ENCODE peak calls at places on chromosomes 7 and 10, in ten cellular contexts. One of them, this sample, is unnamed.

GRCh38 chr10:70540089-70540788 is 61.7 kb downstream of the PALD1 start:
- DNase-seq in fibroblast of lung: no peak
- DNase-seq in PC-3: peak
- DNase-seq in kidney: no peak
- DNase-seq in mammary epithelial cell: no peak
- DNase-seq in IMR-90: no peak
- DNase-seq in colonic mucosa: no peak
- DNase-seq in GM23248: peak
- DNase-seq in SK-N-MC: no peak
- DNase-seq in endothelial cell of umbilical vein: peak
- DNase-seq in this sample: no peak

GRCh38 chr7:154853727-154854095 is 149.2 kb downstream of the PAXIP1 start:
- DNase-seq in fibroblast of lung: no peak
- DNase-seq in PC-3: no peak
- DNase-seq in kidney: no peak
- DNase-seq in mammary epithelial cell: no peak
- DNase-seq in IMR-90: no peak
- DNase-seq in colonic mucosa: no peak
- DNase-seq in GM23248: peak
- DNase-seq in SK-N-MC: no peak
- DNase-seq in endothelial cell of umbilical vein: no peak
- DNase-seq in this sample: no peak

GRCh38 chr10:53458007-53458406 is 685.4 kb upstream of the MBL2 start:
- DNase-seq in fibroblast of lung: no peak
- DNase-seq in PC-3: no peak
- DNase-seq in kidney: no peak
- DNase-seq in mammary epithelial cell: no peak
- DNase-seq in IMR-90: no peak
- DNase-seq in colonic mucosa: no peak
- DNase-seq in GM23248: no peak
- DNase-seq in SK-N-MC: no peak
- DNase-seq in endothelial cell of umbilical vein: no peak
- DNase-seq in this sample: no peak

GRCh38 chr7:77238703-77239136 is 39.1 kb upstream of the FGL2 start:
- DNase-seq in fibroblast of lung: no peak
- DNase-seq in PC-3: no peak
- DNase-seq in kidney: no peak
- DNase-seq in mammary epithelial cell: no peak
- DNase-seq in IMR-90: no peak
- DNase-seq in colonic mucosa: no peak
- DNase-seq in GM23248: peak
- DNase-seq in SK-N-MC: no peak
- DNase-seq in endothelial cell of umbilical vein: no peak
- DNase-seq in this sample: no peak

GRCh38 chr7:79272066-79272669 is 181.3 kb downstream of the MAGI2 start:
- DNase-seq in fibroblast of lung: peak
- DNase-seq in PC-3: peak
- DNase-seq in kidney: no peak
- DNase-seq in mammary epithelial cell: no peak
- DNase-seq in IMR-90: peak
- DNase-seq in colonic mucosa: no peak
- DNase-seq in GM23248: peak
- DNase-seq in SK-N-MC: peak
- DNase-seq in endothelial cell of umbilical vein: peak
- DNase-seq in this sample: no peak

GRCh38 chr10:17409170-17409733 is 45.1 kb downstream of the ST8SIA6 start:
- DNase-seq in fibroblast of lung: peak
- DNase-seq in PC-3: peak
- DNase-seq in kidney: no peak
- DNase-seq in mammary epithelial cell: no peak
- DNase-seq in IMR-90: peak
- DNase-seq in colonic mucosa: no peak
- DNase-seq in GM23248: peak
- DNase-seq in SK-N-MC: no peak
- DNase-seq in endothelial cell of umbilical vein: peak
- DNase-seq in this sample: no peak

GRCh38 chr7:121795736-121796135 is 77.2 kb upstream of the PTPRZ1 start:
- DNase-seq in fibroblast of lung: no peak
- DNase-seq in PC-3: no peak
- DNase-seq in kidney: no peak
- DNase-seq in mammary epithelial cell: peak
- DNase-seq in IMR-90: no peak
- DNase-seq in colonic mucosa: no peak
- DNase-seq in GM23248: no peak
- DNase-seq in SK-N-MC: no peak
- DNase-seq in endothelial cell of umbilical vein: no peak
- DNase-seq in this sample: no peak

GRCh38 chr10:86267286-86268195 is 99.1 kb downstream of the GRID1 start:
- DNase-seq in fibroblast of lung: no peak
- DNase-seq in PC-3: no peak
- DNase-seq in kidney: no peak
- DNase-seq in mammary epithelial cell: no peak
- DNase-seq in IMR-90: no peak
- DNase-seq in colonic mucosa: no peak
- DNase-seq in GM23248: no peak
- DNase-seq in SK-N-MC: no peak
- DNase-seq in endothelial cell of umbilical vein: no peak
- DNase-seq in this sample: no peak

GRCh38 chr10:69629897-69630650 is at the start of gene FAM241B:
- DNase-seq in fibroblast of lung: peak
- DNase-seq in PC-3: peak
- DNase-seq in kidney: peak
- DNase-seq in mammary epithelial cell: peak
- DNase-seq in IMR-90: peak
- DNase-seq in colonic mucosa: peak
- DNase-seq in GM23248: peak
- DNase-seq in SK-N-MC: no peak
- DNase-seq in endothelial cell of umbilical vein: no peak
- DNase-seq in this sample: no peak

GRCh38 chr7:39624202-39624807 is 933 bp downstream of the RALA start:
- DNase-seq in fibroblast of lung: peak
- DNase-seq in PC-3: peak
- DNase-seq in kidney: no peak
- DNase-seq in mammary epithelial cell: peak
- DNase-seq in IMR-90: no peak
- DNase-seq in colonic mucosa: peak
- DNase-seq in GM23248: peak
- DNase-seq in SK-N-MC: no peak
- DNase-seq in endothelial cell of umbilical vein: peak
- DNase-seq in this sample: no peak

GRCh38 chr7:129436335-129436923 is 2.2 kb downstream of the STRIP2 start:
- DNase-seq in fibroblast of lung: no peak
- DNase-seq in PC-3: peak
- DNase-seq in kidney: no peak
- DNase-seq in mammary epithelial cell: no peak
- DNase-seq in IMR-90: no peak
- DNase-seq in colonic mucosa: no peak
- DNase-seq in GM23248: no peak
- DNase-seq in SK-N-MC: no peak
- DNase-seq in endothelial cell of umbilical vein: no peak
- DNase-seq in this sample: no peak

GRCh38 chr7:103394566-103394965 is 47.1 kb downstream of the PSMC2 start:
- DNase-seq in fibroblast of lung: no peak
- DNase-seq in PC-3: peak
- DNase-seq in kidney: no peak
- DNase-seq in mammary epithelial cell: no peak
- DNase-seq in IMR-90: no peak
- DNase-seq in colonic mucosa: no peak
- DNase-seq in GM23248: no peak
- DNase-seq in SK-N-MC: no peak
- DNase-seq in endothelial cell of umbilical vein: no peak
- DNase-seq in this sample: no peak

GRCh38 chr7:13841284-13841683 is 148.2 kb downstream of the ETV1 start:
- DNase-seq in fibroblast of lung: no peak
- DNase-seq in PC-3: no peak
- DNase-seq in kidney: no peak
- DNase-seq in mammary epithelial cell: no peak
- DNase-seq in IMR-90: no peak
- DNase-seq in colonic mucosa: no peak
- DNase-seq in GM23248: no peak
- DNase-seq in SK-N-MC: no peak
- DNase-seq in endothelial cell of umbilical vein: no peak
- DNase-seq in this sample: no peak

GRCh38 chr7:98754041-98754479 is 115.8 kb downstream of the TMEM130 start:
- DNase-seq in fibroblast of lung: no peak
- DNase-seq in PC-3: peak
- DNase-seq in kidney: no peak
- DNase-seq in mammary epithelial cell: no peak
- DNase-seq in IMR-90: no peak
- DNase-seq in colonic mucosa: no peak
- DNase-seq in GM23248: no peak
- DNase-seq in SK-N-MC: peak
- DNase-seq in endothelial cell of umbilical vein: no peak
- DNase-seq in this sample: no peak

GRCh38 chr10:119306514-119306951 is 99.2 kb downstream of the GRK5 start:
- DNase-seq in fibroblast of lung: no peak
- DNase-seq in PC-3: peak
- DNase-seq in kidney: no peak
- DNase-seq in mammary epithelial cell: no peak
- DNase-seq in IMR-90: no peak
- DNase-seq in colonic mucosa: no peak
- DNase-seq in GM23248: peak
- DNase-seq in SK-N-MC: no peak
- DNase-seq in endothelial cell of umbilical vein: peak
- DNase-seq in this sample: peak

GRCh38 chr10:34538291-34538829 is 276.7 kb downstream of the PARD3 start:
- DNase-seq in fibroblast of lung: no peak
- DNase-seq in PC-3: no peak
- DNase-seq in kidney: no peak
- DNase-seq in mammary epithelial cell: peak
- DNase-seq in IMR-90: no peak
- DNase-seq in colonic mucosa: no peak
- DNase-seq in GM23248: peak
- DNase-seq in SK-N-MC: no peak
- DNase-seq in endothelial cell of umbilical vein: no peak
- DNase-seq in this sample: peak
- H3K9ac ChIP-seq in fibroblast of lung: no peak
- H3K9ac ChIP-seq in PC-3: no peak
- H3K9ac ChIP-seq in kidney: no peak
- H3K9ac ChIP-seq in mammary epithelial cell: no peak
- H3K9ac ChIP-seq in IMR-90: no peak
- H3K9ac ChIP-seq in colonic mucosa: no peak
- H3K9ac ChIP-seq in GM23248: peak
- H3K9ac ChIP-seq in SK-N-MC: no peak
- H3K9ac ChIP-seq in endothelial cell of umbilical vein: no peak
- H3K9ac ChIP-seq in this sample: no peak

DNA sequence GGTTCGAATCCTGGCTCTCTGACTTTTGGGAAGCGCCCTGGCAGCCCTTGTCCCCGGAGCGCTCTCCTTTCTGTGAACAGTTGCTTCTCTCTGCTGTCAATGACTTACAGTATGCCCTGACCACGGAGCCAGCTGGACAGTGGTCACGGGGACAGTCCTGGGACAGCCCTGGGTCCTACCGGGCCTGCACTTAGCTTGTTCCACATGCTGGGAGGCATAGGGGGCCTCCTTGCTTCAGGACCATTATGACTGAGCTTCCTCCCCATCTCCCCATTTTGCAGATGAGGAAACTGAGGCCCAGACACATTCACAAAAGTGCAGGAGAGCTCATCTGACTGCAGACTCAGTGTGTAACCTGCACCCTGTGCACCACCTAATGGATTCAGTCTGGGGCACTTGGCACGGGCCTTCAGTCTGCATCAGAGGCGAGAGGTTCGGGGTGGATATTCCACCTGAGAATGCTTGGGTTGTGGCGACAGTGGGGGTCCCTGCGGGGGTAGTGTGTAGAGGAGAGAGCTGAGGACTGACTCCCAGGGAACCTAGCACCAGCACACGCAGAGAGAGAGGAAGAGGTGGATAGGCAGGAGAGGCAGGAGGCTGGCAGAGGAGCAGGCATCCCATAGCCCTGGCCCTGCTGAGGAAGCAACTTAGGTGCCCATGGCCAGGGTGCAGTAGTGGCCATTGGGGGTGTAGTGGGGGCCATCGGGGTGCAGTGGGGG is 1.6 kb downstream of the DOCK1 start:
- DNase-seq in fibroblast of lung: no peak
- DNase-seq in PC-3: no peak
- DNase-seq in kidney: no peak
- DNase-seq in mammary epithelial cell: no peak
- DNase-seq in IMR-90: no peak
- DNase-seq in colonic mucosa: no peak
- DNase-seq in GM23248: no peak
- DNase-seq in SK-N-MC: no peak
- DNase-seq in endothelial cell of umbilical vein: no peak
- DNase-seq in this sample: no peak
- H3K9ac ChIP-seq in fibroblast of lung: peak
- H3K9ac ChIP-seq in PC-3: peak
- H3K9ac ChIP-seq in kidney: no peak
- H3K9ac ChIP-seq in mammary epithelial cell: peak
- H3K9ac ChIP-seq in IMR-90: peak
- H3K9ac ChIP-seq in colonic mucosa: no peak
- H3K9ac ChIP-seq in GM23248: peak
- H3K9ac ChIP-seq in SK-N-MC: no peak
- H3K9ac ChIP-seq in endothelial cell of umbilical vein: peak
- H3K9ac ChIP-seq in this sample: no peak

DNA sequence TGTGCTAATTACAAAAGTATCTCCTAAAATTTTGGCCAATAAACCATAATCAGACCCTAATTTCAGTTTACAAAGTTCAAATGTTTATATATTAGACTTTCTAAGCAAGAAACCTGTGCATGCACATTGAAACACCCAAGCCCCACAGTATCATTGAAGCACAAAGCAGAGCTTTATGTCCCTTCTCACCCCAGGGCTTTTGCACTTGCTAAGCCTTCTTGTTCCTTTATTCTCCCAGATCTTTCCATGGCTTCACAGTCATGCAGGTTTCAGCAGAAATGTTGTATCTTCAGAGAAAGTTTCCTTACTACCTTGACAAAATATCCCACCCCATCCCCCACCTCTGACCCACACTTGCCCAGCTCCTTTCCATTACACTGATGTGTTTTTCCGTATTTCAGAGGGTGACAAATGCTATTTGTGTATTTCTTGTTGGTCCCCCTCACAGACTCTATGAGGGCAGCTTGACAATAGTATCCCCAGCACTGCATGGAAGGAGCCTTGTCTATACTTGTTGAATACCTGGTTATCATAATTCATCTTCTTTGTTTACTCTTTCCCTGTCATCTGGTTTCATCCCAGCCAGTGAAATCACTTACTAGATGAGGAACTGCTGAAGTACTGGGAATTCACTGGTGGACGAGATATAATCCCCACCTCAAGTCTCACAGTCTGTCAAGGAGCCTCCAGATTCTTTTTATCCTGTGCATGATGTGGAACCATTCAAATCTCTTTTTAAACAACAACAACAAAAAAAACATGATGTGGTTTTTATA is 24.0 kb upstream of the PCGF5 start:
- DNase-seq in fibroblast of lung: no peak
- DNase-seq in PC-3: no peak
- DNase-seq in kidney: no peak
- DNase-seq in mammary epithelial cell: no peak
- DNase-seq in IMR-90: no peak
- DNase-seq in colonic mucosa: no peak
- DNase-seq in GM23248: no peak
- DNase-seq in SK-N-MC: no peak
- DNase-seq in endothelial cell of umbilical vein: no peak
- DNase-seq in this sample: no peak
- H3K9ac ChIP-seq in fibroblast of lung: no peak
- H3K9ac ChIP-seq in PC-3: no peak
- H3K9ac ChIP-seq in kidney: no peak
- H3K9ac ChIP-seq in mammary epithelial cell: no peak
- H3K9ac ChIP-seq in IMR-90: no peak
- H3K9ac ChIP-seq in colonic mucosa: no peak
- H3K9ac ChIP-seq in GM23248: peak
- H3K9ac ChIP-seq in SK-N-MC: no peak
- H3K9ac ChIP-seq in endothelial cell of umbilical vein: no peak
- H3K9ac ChIP-seq in this sample: no peak

GRCh38 chr7:922334-923107 is 32.0 kb downstream of the ADAP1 start:
- DNase-seq in fibroblast of lung: no peak
- DNase-seq in PC-3: no peak
- DNase-seq in kidney: peak
- DNase-seq in mammary epithelial cell: no peak
- DNase-seq in IMR-90: no peak
- DNase-seq in colonic mucosa: no peak
- DNase-seq in GM23248: no peak
- DNase-seq in SK-N-MC: no peak
- DNase-seq in endothelial cell of umbilical vein: no peak
- DNase-seq in this sample: no peak
- H3K9ac ChIP-seq in fibroblast of lung: no peak
- H3K9ac ChIP-seq in PC-3: peak
- H3K9ac ChIP-seq in kidney: no peak
- H3K9ac ChIP-seq in mammary epithelial cell: no peak
- H3K9ac ChIP-seq in IMR-90: no peak
- H3K9ac ChIP-seq in colonic mucosa: peak
- H3K9ac ChIP-seq in GM23248: no peak
- H3K9ac ChIP-seq in SK-N-MC: no peak
- H3K9ac ChIP-seq in endothelial cell of umbilical vein: no peak
- H3K9ac ChIP-seq in this sample: peak

This sample was measured in GM12878.